ENCODE peak calls at places on chromosomes 12 and 14, in four cellular contexts. I is mesendoderm, B is body of pancreas, E is HCT116. V is an unnamed sample.

GRCh38 chr14:45810152-45810872 is 557.3 kb upstream of the MIS18BP1 start:
- DNase-seq in I (peak; percentile 40), B (no peak), E (no peak), V (no peak)

GRCh38 chr14:96902004-96902403 is 104.8 kb downstream of the VRK1 start:
- DNase-seq in I (no peak), B (no peak), E (no peak), V (no peak)

GRCh38 chr12:130672122-130672825 is 43.8 kb downstream of the RIMBP2 start:
- DNase-seq in I (peak; percentile 31), B (no peak), E (no peak), V (no peak)

GRCh38 chr12:89038831-89039509 is 313.3 kb downstream of the DUSP6 start:
- DNase-seq in I (no peak), B (no peak), E (no peak), V (no peak)

GRCh38 chr12:84727964-84728363 is 184.6 kb downstream of the SLC6A15 start:
- DNase-seq in I (peak; percentile 75), B (no peak), E (no peak), V (peak; percentile 36)

GRCh38 chr12:1870998-1871917 is 47.2 kb downstream of the CACNA2D4 start:
- DNase-seq in I (no peak), B (no peak), E (no peak), V (no peak)

GRCh38 chr12:121776190-121777098 is 17.0 kb downstream of the RHOF start:
- DNase-seq in I (peak; percentile 73), B (peak; percentile 71), E (no peak), V (peak; percentile 59)

GRCh38 chr12:122394626-122395194 is 27.8 kb downstream of the CLIP1 start:
- DNase-seq in I (no peak), B (peak; percentile 9), E (no peak), V (no peak)

GRCh38 chr14:36976571-36977023 is 195.8 kb downstream of the SLC25A21 start:
- DNase-seq in I (peak; percentile 71), B (no peak), E (no peak), V (peak; percentile 76)

GRCh38 chr14:104887623-104888488 is 22.8 kb downstream of the CEP170B start:
- DNase-seq in I (no peak), B (no peak), E (no peak), V (no peak)

GRCh38 chr12:99498756-99499155 is 148.8 kb upstream of the GARIN6 start:
- DNase-seq in I (peak; percentile 94), B (no peak), E (no peak), V (peak; percentile 50)

GRCh38 chr14:39181026-39181692 is 6.1 kb downstream of the PNN start:
- DNase-seq in I (no peak), B (no peak), E (no peak), V (no peak)

GRCh38 chr14:89574420-89574819 is 157.4 kb upstream of the FOXN3 start:
- DNase-seq in I (peak; percentile 68), B (no peak), E (no peak), V (no peak)

GRCh38 chr12:119593578-119594398 is at the start of gene TMEM233:
- DNase-seq in I (peak; percentile 41), B (no peak), E (no peak), V (no peak)

GRCh38 chr12:11833174-11833895 is 183.9 kb downstream of the ETV6 start:
- DNase-seq in I (no peak), B (no peak), E (no peak), V (no peak)

GRCh38 chr12:54529581-54529980 is 19.8 kb upstream of the PDE1B start:
- DNase-seq in I (no peak), B (no peak), E (no peak), V (no peak)
- H3K36me3 ChIP-seq in I (no peaks in the 10 kb centered on the region), B (no peaks in the 10 kb centered on the region), E (no peaks in the 10 kb centered on the region), V (no peaks in the 10 kb centered on the region)

DNA sequence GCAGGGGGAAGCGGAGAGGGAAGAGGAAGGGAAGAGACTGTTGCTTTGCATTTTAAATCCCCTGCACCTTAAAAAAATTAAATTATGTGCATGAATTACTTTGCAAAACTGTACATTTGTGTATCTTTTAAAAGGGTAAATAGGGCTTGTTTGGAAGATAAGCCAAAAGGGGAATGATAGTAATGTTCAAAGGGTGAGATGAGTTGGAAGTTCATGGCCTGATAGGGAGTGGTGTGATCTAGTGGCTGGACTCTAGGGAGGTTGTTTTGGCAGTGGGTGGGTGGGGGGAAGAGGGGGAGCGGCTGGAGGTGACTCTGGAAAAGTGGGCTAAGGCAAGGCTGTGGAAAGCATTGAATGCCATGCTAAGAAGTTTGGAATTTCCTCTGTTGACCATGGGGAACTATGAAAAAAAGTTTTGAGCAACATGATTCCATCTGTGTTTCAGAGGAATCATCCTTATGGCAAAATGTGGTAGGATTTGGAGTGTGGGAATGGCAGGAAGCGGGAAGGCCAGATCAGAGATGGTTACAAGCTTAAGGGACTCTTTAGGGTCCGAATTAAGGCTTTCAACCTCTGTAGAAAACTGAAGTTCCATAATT is 25.5 kb upstream of the EMP1 start:
- DNase-seq in I (no peak), B (no peak), E (no peak), V (no peak)
- H3K4me1 ChIP-seq in I (peaks cover 7% of the 10 kb centered on the region), B (no peaks in the 10 kb centered on the region), E (peaks cover 94% of the 10 kb centered on the region), V (peaks cover 99% of the 10 kb centered on the region)

GRCh38 chr14:24673059-24673458 is 39.1 kb upstream of the GZMB start:
- DNase-seq in I (no peak), B (no peak), E (no peak), V (no peak)
- H3K36me3 ChIP-seq in I (no peaks in the 10 kb centered on the region), B (no peaks in the 10 kb centered on the region), E (no peaks in the 10 kb centered on the region), V (no peaks in the 10 kb centered on the region)

DNA sequence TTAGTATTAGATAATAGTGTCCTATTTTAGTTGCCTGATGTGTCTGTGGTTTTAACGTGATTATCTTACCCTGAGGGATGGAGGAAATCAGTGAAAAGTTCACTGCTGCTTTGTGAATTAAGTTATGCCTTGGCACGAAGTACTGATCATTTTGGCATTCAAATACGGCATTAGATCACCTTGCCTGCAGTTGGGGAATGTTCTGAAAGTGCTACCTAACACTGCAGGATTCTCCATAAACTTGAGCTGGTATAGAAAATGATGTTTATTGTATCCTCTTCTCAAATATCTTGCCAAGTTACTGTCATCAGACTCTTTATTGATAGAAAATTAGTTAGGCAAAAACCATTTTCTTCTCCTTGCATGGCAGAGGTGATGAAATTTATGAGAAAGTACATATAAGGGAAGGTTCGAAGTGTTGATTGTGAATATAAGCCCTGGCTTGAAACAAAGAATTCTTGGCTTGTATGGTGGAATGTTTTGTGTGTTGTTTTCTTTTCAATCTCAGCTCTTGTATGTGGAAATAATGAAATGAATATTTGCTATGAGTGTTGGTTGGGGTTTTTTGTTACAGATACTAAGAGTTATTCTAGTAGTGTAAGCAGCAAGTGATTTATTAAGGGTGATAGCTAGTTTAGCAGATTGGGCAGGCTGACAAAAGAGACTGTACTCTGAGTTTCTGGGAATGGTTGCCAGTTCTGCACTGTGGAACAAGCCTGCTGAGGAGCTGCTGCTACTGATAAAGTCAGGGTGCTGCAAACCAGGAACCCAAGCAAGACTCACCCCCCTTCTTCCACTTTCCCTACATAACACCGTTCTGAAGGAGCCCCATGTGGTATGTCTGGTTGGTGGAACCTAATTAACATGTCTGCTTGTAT is 448.3 kb downstream of the PCNX1 start:
- DNase-seq in I (no peak), B (peak; percentile 47), E (no peak), V (no peak)
- H3K4me1 ChIP-seq in I (peaks cover 3% of the 10 kb centered on the region), B (peaks cover 7% of the 10 kb centered on the region), E (no peaks in the 10 kb centered on the region), V (peaks cover 4% of the 10 kb centered on the region)

V was measured in PC-9.